ENCODE peak calls at places on chromosomes 13 and 19, in eight cellular contexts. W is cardiac muscle cell; A is stimulated activated CD4-positive, alpha-beta T cell treated with anti-CD3 and anti-CD28 coated beads, Interleukin-15, amount 100 ng/mL, for 48 hours; T is T-helper 2 cell; E is NCI-H146; Z is HT-29; Q is CD8-positive, alpha-beta memory T cell; M is neural crest cell. D is an unnamed sample.

GRCh38 chr13:29654807-29655547 is 59.5 kb upstream of the SLC7A1 start:
- DNase-seq in W (peak), T (no peak), M (no peak), Z (no peak), A (no peak), E (no peak), Q (no peak), D (no peak)

GRCh38 chr13:44908712-44909111 is 80.6 kb downstream of the NUFIP1 start:
- DNase-seq in T (peak), A (no peak), W (no peak), M (no peak), Q (no peak), E (no peak), Z (no peak), D (no peak)

GRCh38 chr19:2123682-2124387 is 27.1 kb downstream of the IZUMO4 start:
- DNase-seq in E (no peak), A (no peak), W (peak), Z (no peak), T (no peak), M (peak), Q (peak), D (no peak)

GRCh38 chr19:18660051-18660910 is 23.2 kb upstream of the CRTC1 start:
- DNase-seq in A (no peak), E (no peak), T (no peak), M (no peak), Q (no peak), W (peak), Z (no peak), D (peak)

GRCh38 chr19:19214892-19215291 is 3.1 kb downstream of the NCAN start:
- DNase-seq in T (no peak), E (no peak), M (peak), A (no peak), Z (peak), Q (no peak), W (peak), D (no peak)

GRCh38 chr19:49896863-49897621 is at the start of gene IL4I1:
- DNase-seq in M (no peak), E (no peak), A (no peak), Z (no peak), W (peak), T (peak), Q (peak), D (no peak)

GRCh38 chr19:46580247-46580646 is 20.9 kb upstream of the CALM3 start:
- DNase-seq in Q (no peak), Z (no peak), W (no peak), T (no peak), M (no peak), E (no peak), A (no peak), D (no peak)

GRCh38 chr13:73717632-73718031 is 416.6 kb downstream of the KLF12 start:
- DNase-seq in M (no peak), W (peak), Z (peak), Q (no peak), A (no peak), E (peak), T (no peak), D (no peak)

GRCh38 chr13:108769213-108770070 is 140.0 kb downstream of the MYO16 start:
- DNase-seq in T (no peak), Q (no peak), W (no peak), E (no peak), Z (peak), A (no peak), M (no peak), D (no peak)

GRCh38 chr13:49935171-49936084 is 712 bp downstream of the SPRYD7 start:
- DNase-seq in T (peak), E (peak), M (no peak), Q (peak), Z (peak), A (peak), W (peak), D (peak)

GRCh38 chr19:56113071-56113632 is 7.9 kb downstream of the ZNF787 start:
- DNase-seq in E (no peak), M (no peak), W (no peak), A (no peak), Q (no peak), T (no peak), Z (no peak), D (no peak)

GRCh38 chr13:29566206-29566605 is 29.3 kb downstream of the SLC7A1 start:
- DNase-seq in M (no peak), T (no peak), A (no peak), W (no peak), Q (no peak), E (no peak), Z (no peak), D (no peak)

GRCh38 chr13:32265726-32266125 is 49.4 kb downstream of the ZAR1L start:
- DNase-seq in E (no peak), Z (no peak), T (no peak), W (peak), M (no peak), A (no peak), Q (no peak), D (no peak)

GRCh38 chr19:28468701-28469459 is 744.1 kb downstream of the UQCRFS1 start:
- DNase-seq in W (peak), T (peak), A (no peak), Z (peak), Q (no peak), M (no peak), E (no peak), D (peak)

GRCh38 chr13:36986462-36987240 is 12.5 kb downstream of the ALG5 start:
- DNase-seq in A (no peak), Z (no peak), E (no peak), W (peak), M (no peak), T (no peak), Q (no peak), D (no peak)

GRCh38 chr13:25971499-25972145 is 80.2 kb downstream of the SHISA2 start:
- DNase-seq in Q (peak), M (no peak), Z (no peak), E (no peak), A (no peak), T (peak), W (no peak), D (no peak)

GRCh38 chr13:50676602-50677001 is 166.9 kb downstream of the DLEU7 start:
- DNase-seq in M (no peak), A (no peak), W (peak), E (no peak), Z (peak), T (peak), Q (no peak), D (no peak)

GRCh38 chr13:21698975-21699679 is 28.3 kb downstream of the FGF9 start:
- DNase-seq in E (no peak), W (no peak), M (no peak), Z (no peak), T (no peak), A (no peak), Q (no peak), D (no peak)

GRCh38 chr19:21335721-21336120 is 6.5 kb upstream of the ZNF708 start:
- DNase-seq in A (no peak), E (no peak), W (no peak), Q (no peak), Z (no peak), T (no peak), M (no peak), D (no peak)

GRCh38 chr13:111359237-111359915 is 38.9 kb downstream of the TEX29 start:
- DNase-seq in M (no peak), T (no peak), Z (no peak), Q (no peak), A (no peak), E (no peak), W (no peak), D (no peak)

GRCh38 chr13:39603424-39603947 is 493 bp upstream of the LHFPL6 start:
- DNase-seq in T (no peak), W (peak), Z (no peak), Q (no peak), M (peak), E (peak), A (no peak), D (no peak)

GRCh38 chr19:47197141-47197540 is 33.9 kb downstream of the BBC3 start:
- DNase-seq in T (no peak), M (no peak), W (no peak), A (no peak), Q (no peak), E (no peak), Z (no peak), D (no peak)

GRCh38 chr19:2631213-2631821 is 71.2 kb downstream of the GNG7 start:
- DNase-seq in E (no peak), A (no peak), Q (no peak), Z (no peak), M (no peak), T (no peak), W (peak), D (no peak)

GRCh38 chr19:35889370-35890112 is 10.8 kb downstream of the NFKBID start:
- DNase-seq in W (no peak), M (no peak), Q (no peak), T (no peak), Z (no peak), E (no peak), A (no peak), D (no peak)

GRCh38 chr19:9934132-9934950 is 2.0 kb downstream of the OLFM2 start:
- DNase-seq in Q (peak), T (peak), M (peak), A (peak), E (peak), W (peak), Z (peak), D (peak)

GRCh38 chr13:75581874-75582640 is 32.5 kb downstream of the UCHL3 start:
- DNase-seq in T (no peak), E (no peak), W (no peak), A (no peak), M (no peak), Z (no peak), Q (no peak), D (no peak)

GRCh38 chr13:78176880-78177279 is 258.2 kb upstream of the EDNRB start:
- DNase-seq in Q (no peak), Z (no peak), T (no peak), E (no peak), A (no peak), M (no peak), W (no peak), D (no peak)

GRCh38 chr19:46218160-46218559 is 11.4 kb upstream of the IGFL1 start:
- DNase-seq in Z (peak), E (no peak), Q (no peak), T (no peak), M (peak), A (peak), W (peak), D (no peak)

GRCh38 chr19:11405846-11406643 is 13.1 kb downstream of the RGL3 start:
- DNase-seq in W (peak), Z (no peak), M (no peak), A (no peak), Q (no peak), T (no peak), E (no peak), D (no peak)

GRCh38 chr13:44413095-44413494 is 39.5 kb downstream of the SERP2 start:
- DNase-seq in M (no peak), A (no peak), Z (no peak), W (peak), Q (no peak), T (no peak), E (no peak), D (no peak)

GRCh38 chr13:90420683-90421082 is 926.8 kb upstream of the MIR17HG start:
- DNase-seq in E (no peak), Q (no peak), A (no peak), M (no peak), W (no peak), Z (peak), T (no peak), D (no peak)

GRCh38 chr13:34542321-34542720 is 399.7 kb upstream of the NBEA start:
- DNase-seq in M (no peak), T (no peak), Z (no peak), E (no peak), A (no peak), W (no peak), Q (no peak), D (no peak)

GRCh38 chr13:42221321-42221720 is 50.6 kb upstream of the AKAP11 start:
- DNase-seq in W (peak), E (no peak), Q (no peak), Z (no peak), M (no peak), T (no peak), A (no peak), D (no peak)

GRCh38 chr19:39590265-39590664 is 12.1 kb upstream of the LGALS13 start:
- DNase-seq in Z (peak), M (peak), Q (no peak), A (no peak), E (no peak), W (peak), T (no peak), D (no peak)

GRCh38 chr13:28049215-28049614 is 51.2 kb downstream of the FLT3 start:
- DNase-seq in Q (no peak), T (no peak), A (no peak), E (no peak), M (no peak), W (no peak), Z (no peak), D (no peak)

GRCh38 chr19:7983995-7984837 is 21.2 kb downstream of the ELAVL1 start:
- DNase-seq in A (no peak), Z (no peak), M (no peak), T (no peak), Q (no peak), E (no peak), W (no peak), D (no peak)

GRCh38 chr19:49114630-49115363 is 627 bp downstream of the LIN7B start:
- DNase-seq in W (peak), A (peak), E (peak), M (peak), Z (peak), Q (peak), T (no peak), D (peak)

GRCh38 chr13:45451282-45451681 is 13.5 kb upstream of the COG3 start:
- DNase-seq in E (no peak), M (no peak), A (no peak), Q (no peak), W (no peak), T (no peak), Z (no peak), D (no peak)

GRCh38 chr19:58305065-58305931 is at the start of gene ERVK3-1:
- DNase-seq in M (peak), Z (peak), A (peak), W (peak), T (peak), Q (peak), E (peak), D (peak)